ENCODE peak calls at places on chromosomes 11 and 22, in four cellular contexts. P is T-helper 17 cell; X is lung microvascular endothelial cell; O is activated CD4-positive, alpha-beta T cell treated with anti-CD3 and anti-CD28 coated beads for 48 hours. Z is an unnamed sample.

GRCh38 chr11:134515081-134515960 is 103.3 kb upstream of the B3GAT1 start:
- DNase-seq in X (no peak), P (no peak), O (no peak), Z (peak; percentile 7)

GRCh38 chr11:81497202-81497804 is 1236.4 kb downstream of the FAM181B start:
- DNase-seq in X (peak; percentile 36), P (no peak), O (peak; percentile 15), Z (no peak)

GRCh38 chr11:73384871-73385692 is 8.9 kb downstream of the RELT start:
- DNase-seq in O (no peak), P (no peak), X (peak; percentile 55), Z (peak; percentile 82)

GRCh38 chr22:27269751-27270586 is 531.6 kb downstream of the MN1 start:
- DNase-seq in X (no peak), P (no peak), O (no peak), Z (no peak)

GRCh38 chr22:49627217-49628181 is 200.2 kb downstream of the BRD1 start:
- DNase-seq in P (no peak), X (no peak), O (no peak), Z (no peak)

GRCh38 chr11:3104961-3105790 is 48.0 kb upstream of the CARS1 start:
- DNase-seq in X (no peak), O (no peak), P (no peak), Z (no peak)

GRCh38 chr11:32888805-32889204 is 3.8 kb upstream of the QSER1 start:
- DNase-seq in P (no peak), X (no peak), O (no peak), Z (no peak)

GRCh38 chr11:120197254-120197891 is 13.5 kb upstream of the OAF start:
- DNase-seq in O (no peak), P (no peak), X (no peak), Z (no peak)

GRCh38 chr22:27692243-27692642 is 109.3 kb downstream of the MN1 start:
- DNase-seq in P (no peak), O (no peak), X (no peak), Z (no peak)

GRCh38 chr22:29744902-29745301 is 21.9 kb downstream of the ZMAT5 start:
- DNase-seq in O (no peak), P (no peak), X (no peak), Z (no peak)

GRCh38 chr11:66543263-66544107 is 2.4 kb downstream of the ZDHHC24 start:
- DNase-seq in O (peak; percentile 58), X (peak; percentile 95), P (peak; percentile 47), Z (peak; percentile 59)